ENCODE peak calls at places on chromosomes 2 and 18, in six cellular contexts. One of them, this sample, is unnamed.

GRCh38 chr2:9699139-9699823 is 68.5 kb upstream of the YWHAQ start:
- DNase-seq in trophoblast cell: peak
- DNase-seq in H9: no peak
- DNase-seq in mesendoderm: peak
- DNase-seq in neuronal stem cell: no peak
- DNase-seq in IMR-90: peak
- DNase-seq in this sample: peak

GRCh38 chr2:23541453-23542334 is 156.7 kb downstream of the KLHL29 start:
- DNase-seq in mesendoderm: no peak
- DNase-seq in neuronal stem cell: no peak
- DNase-seq in H9: no peak
- DNase-seq in IMR-90: no peak
- DNase-seq in trophoblast cell: peak
- DNase-seq in this sample: peak

GRCh38 chr2:134623796-134624195 is 95.0 kb downstream of the TMEM163 start:
- DNase-seq in H9: no peak
- DNase-seq in mesendoderm: no peak
- DNase-seq in IMR-90: no peak
- DNase-seq in trophoblast cell: no peak
- DNase-seq in neuronal stem cell: no peak
- DNase-seq in this sample: no peak

GRCh38 chr2:199742884-199743283 is 108.1 kb downstream of the FTCDNL1 start:
- DNase-seq in IMR-90: no peak
- DNase-seq in neuronal stem cell: no peak
- DNase-seq in trophoblast cell: no peak
- DNase-seq in mesendoderm: peak
- DNase-seq in H9: no peak
- DNase-seq in this sample: no peak

GRCh38 chr2:138364554-138365162 is 136.9 kb upstream of the SPOPL start:
- DNase-seq in neuronal stem cell: no peak
- DNase-seq in mesendoderm: no peak
- DNase-seq in H9: no peak
- DNase-seq in IMR-90: peak
- DNase-seq in trophoblast cell: no peak
- DNase-seq in this sample: no peak

GRCh38 chr2:207727256-207727655 is 15.8 kb downstream of the CCNYL1 start:
- DNase-seq in H9: no peak
- DNase-seq in neuronal stem cell: no peak
- DNase-seq in trophoblast cell: no peak
- DNase-seq in IMR-90: peak
- DNase-seq in mesendoderm: no peak
- DNase-seq in this sample: no peak

GRCh38 chr2:191109888-191110287 is 40.9 kb downstream of the STAT4 start:
- DNase-seq in IMR-90: no peak
- DNase-seq in H9: no peak
- DNase-seq in neuronal stem cell: no peak
- DNase-seq in trophoblast cell: no peak
- DNase-seq in mesendoderm: no peak
- DNase-seq in this sample: peak

GRCh38 chr2:1550658-1551316 is 137.5 kb downstream of the TPO start:
- DNase-seq in neuronal stem cell: peak
- DNase-seq in IMR-90: peak
- DNase-seq in mesendoderm: peak
- DNase-seq in H9: peak
- DNase-seq in trophoblast cell: peak
- DNase-seq in this sample: peak

GRCh38 chr18:28404721-28405120 is 227.8 kb upstream of the CDH2 start:
- DNase-seq in mesendoderm: no peak
- DNase-seq in IMR-90: no peak
- DNase-seq in trophoblast cell: no peak
- DNase-seq in neuronal stem cell: no peak
- DNase-seq in H9: no peak
- DNase-seq in this sample: no peak

GRCh38 chr2:24111407-24111861 is 11.7 kb downstream of the PFN4 start:
- DNase-seq in H9: no peak
- DNase-seq in IMR-90: peak
- DNase-seq in mesendoderm: no peak
- DNase-seq in trophoblast cell: peak
- DNase-seq in neuronal stem cell: no peak
- DNase-seq in this sample: peak

GRCh38 chr2:162221064-162221463 is 22.2 kb downstream of the FAP start:
- DNase-seq in H9: peak
- DNase-seq in trophoblast cell: peak
- DNase-seq in IMR-90: peak
- DNase-seq in neuronal stem cell: peak
- DNase-seq in mesendoderm: peak
- DNase-seq in this sample: peak

GRCh38 chr18:12236934-12237832 is 17.0 kb upstream of the CIDEA start:
- DNase-seq in H9: peak
- DNase-seq in trophoblast cell: peak
- DNase-seq in IMR-90: peak
- DNase-seq in mesendoderm: peak
- DNase-seq in neuronal stem cell: peak
- DNase-seq in this sample: peak
- H2BK5ac ChIP-seq in H9: no peak
- H2BK5ac ChIP-seq in trophoblast cell: no peak
- H2BK5ac ChIP-seq in IMR-90: no peak
- H2BK5ac ChIP-seq in mesendoderm: no peak
- H2BK5ac ChIP-seq in neuronal stem cell: no peak
- H2BK5ac ChIP-seq in this sample: no peak

DNA sequence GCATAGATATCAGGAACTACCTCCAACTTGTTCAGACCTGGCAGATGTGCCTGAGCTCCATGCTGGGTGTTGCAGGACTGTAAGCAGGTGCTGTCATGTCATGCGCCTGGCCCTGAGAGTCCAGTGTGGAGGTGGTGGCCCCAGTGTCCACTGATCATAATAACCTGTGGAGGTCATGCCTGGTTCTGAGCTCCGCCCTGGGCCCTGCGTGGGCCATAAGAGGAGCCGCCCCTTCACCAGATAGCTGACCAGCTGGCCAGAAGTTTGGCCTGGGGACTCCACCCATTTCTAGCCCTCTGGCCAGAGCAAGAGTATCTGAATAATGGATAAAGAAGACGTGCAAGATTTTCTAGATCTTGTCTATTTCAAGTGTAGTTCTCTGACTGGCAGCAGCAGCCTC is 72.4 kb downstream of the CTIF start:
- DNase-seq in trophoblast cell: no peak
- DNase-seq in H9: no peak
- DNase-seq in IMR-90: no peak
- DNase-seq in mesendoderm: no peak
- DNase-seq in neuronal stem cell: no peak
- DNase-seq in this sample: no peak
- H2BK5ac ChIP-seq in trophoblast cell: no peak
- H2BK5ac ChIP-seq in H9: no peak
- H2BK5ac ChIP-seq in IMR-90: peak
- H2BK5ac ChIP-seq in mesendoderm: no peak
- H2BK5ac ChIP-seq in neuronal stem cell: no peak
- H2BK5ac ChIP-seq in this sample: no peak

GRCh38 chr2:113756088-113757058 is at the start of gene SLC35F5:
- DNase-seq in IMR-90: peak
- DNase-seq in neuronal stem cell: peak
- DNase-seq in mesendoderm: peak
- DNase-seq in H9: peak
- DNase-seq in trophoblast cell: peak
- DNase-seq in this sample: peak
- H2BK5ac ChIP-seq in IMR-90: peak
- H2BK5ac ChIP-seq in neuronal stem cell: peak
- H2BK5ac ChIP-seq in mesendoderm: peak
- H2BK5ac ChIP-seq in H9: no peak
- H2BK5ac ChIP-seq in trophoblast cell: peak
- H2BK5ac ChIP-seq in this sample: peak

DNA sequence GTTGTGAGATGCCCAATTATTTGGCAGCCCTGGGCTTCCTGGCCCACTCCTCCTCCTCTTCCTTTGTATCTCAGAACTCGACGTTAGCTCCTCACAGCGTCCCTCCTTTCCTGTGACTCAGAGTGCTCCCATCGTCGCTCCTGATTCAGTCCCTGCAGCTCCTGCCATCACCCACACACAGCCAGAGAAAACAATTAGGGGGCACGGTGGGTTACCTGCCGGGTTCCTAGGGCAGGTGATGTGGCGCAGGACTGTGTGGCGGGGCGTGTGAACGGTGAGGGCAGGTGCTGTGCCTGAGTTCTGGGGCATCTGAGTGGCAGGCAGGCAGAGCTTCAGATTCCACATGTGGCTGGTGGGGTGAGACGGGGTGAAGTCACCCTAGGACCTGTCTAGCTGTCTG is 42.6 kb downstream of the GLI2 start:
- DNase-seq in neuronal stem cell: no peak
- DNase-seq in IMR-90: peak
- DNase-seq in H9: no peak
- DNase-seq in mesendoderm: no peak
- DNase-seq in trophoblast cell: no peak
- DNase-seq in this sample: peak
- H2BK5ac ChIP-seq in neuronal stem cell: peak
- H2BK5ac ChIP-seq in IMR-90: peak
- H2BK5ac ChIP-seq in H9: no peak
- H2BK5ac ChIP-seq in mesendoderm: no peak
- H2BK5ac ChIP-seq in trophoblast cell: no peak
- H2BK5ac ChIP-seq in this sample: no peak

DNA sequence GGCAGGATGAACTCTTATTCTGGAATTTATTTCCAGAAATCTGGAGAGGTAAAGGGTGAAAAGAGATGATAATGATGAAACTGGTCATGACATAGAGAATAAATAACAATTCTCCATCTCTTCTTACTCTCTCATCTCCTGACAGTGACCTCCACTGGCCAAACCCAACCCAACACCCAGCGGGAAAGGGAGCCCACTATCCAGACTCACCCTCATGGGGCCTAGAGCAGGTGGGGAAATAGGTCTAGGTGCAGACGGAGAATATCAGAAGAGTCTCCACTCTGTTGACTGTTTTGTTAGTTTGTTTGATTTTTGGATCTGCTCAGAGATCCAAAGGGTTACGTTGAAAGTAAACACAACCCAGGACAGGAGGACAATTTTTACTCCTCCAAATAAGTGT is 263.2 kb upstream of the PARD3B start:
- DNase-seq in H9: no peak
- DNase-seq in neuronal stem cell: no peak
- DNase-seq in trophoblast cell: no peak
- DNase-seq in IMR-90: no peak
- DNase-seq in mesendoderm: peak
- DNase-seq in this sample: no peak
- H2BK5ac ChIP-seq in H9: no peak
- H2BK5ac ChIP-seq in neuronal stem cell: no peak
- H2BK5ac ChIP-seq in trophoblast cell: no peak
- H2BK5ac ChIP-seq in IMR-90: no peak
- H2BK5ac ChIP-seq in mesendoderm: no peak
- H2BK5ac ChIP-seq in this sample: no peak

DNA sequence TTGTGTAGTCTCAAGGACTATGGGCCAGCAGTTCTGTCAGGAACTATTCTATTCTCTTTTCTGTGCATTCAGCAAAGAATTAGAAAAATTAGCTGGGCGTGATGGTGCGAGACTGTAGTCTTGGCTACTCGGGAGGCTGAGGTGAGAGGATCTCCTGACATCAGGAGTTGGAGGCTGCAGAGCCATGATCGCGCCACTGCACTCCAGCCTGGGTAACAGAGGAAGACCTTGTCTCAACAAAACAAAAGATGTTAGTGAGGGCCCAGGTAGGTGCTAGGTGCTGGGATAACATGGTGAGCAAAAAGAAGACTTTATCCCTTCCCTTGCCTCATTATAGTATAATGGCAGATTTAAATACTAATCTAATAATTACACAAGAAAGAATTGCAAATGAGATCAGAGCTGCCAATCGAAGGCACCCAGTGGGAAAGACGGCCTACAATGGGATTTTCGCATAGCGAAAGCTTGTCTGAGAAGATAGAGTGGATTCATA is 447 bp upstream of the MRPL19 start:
- DNase-seq in H9: no peak
- DNase-seq in neuronal stem cell: no peak
- DNase-seq in IMR-90: no peak
- DNase-seq in trophoblast cell: no peak
- DNase-seq in mesendoderm: no peak
- DNase-seq in this sample: no peak
- H2BK5ac ChIP-seq in H9: no peak
- H2BK5ac ChIP-seq in neuronal stem cell: no peak
- H2BK5ac ChIP-seq in IMR-90: no peak
- H2BK5ac ChIP-seq in trophoblast cell: peak
- H2BK5ac ChIP-seq in mesendoderm: no peak
- H2BK5ac ChIP-seq in this sample: no peak

DNA sequence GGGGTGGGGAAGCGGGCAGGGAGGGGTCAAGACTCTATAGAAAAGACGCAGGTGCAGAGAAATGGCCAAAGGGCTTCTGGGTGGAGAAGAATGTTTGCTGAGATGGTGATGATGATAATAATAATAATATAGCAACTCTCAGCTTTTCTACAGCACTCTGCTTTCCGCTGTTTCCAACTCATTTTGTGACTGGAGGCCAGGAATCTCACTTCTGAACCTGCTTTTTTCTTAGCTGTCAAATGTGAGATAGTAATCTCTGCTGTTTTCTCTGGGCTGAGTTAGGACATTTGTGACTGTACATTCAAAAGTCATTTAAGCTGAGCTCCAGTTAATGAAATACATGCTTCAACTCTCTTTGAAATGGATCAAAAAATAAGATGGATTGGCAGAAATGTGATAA is 58.4 kb downstream of the TNS1 start:
- DNase-seq in mesendoderm: no peak
- DNase-seq in H9: no peak
- DNase-seq in trophoblast cell: no peak
- DNase-seq in IMR-90: no peak
- DNase-seq in neuronal stem cell: no peak
- DNase-seq in this sample: no peak
- H2BK5ac ChIP-seq in mesendoderm: no peak
- H2BK5ac ChIP-seq in H9: no peak
- H2BK5ac ChIP-seq in trophoblast cell: no peak
- H2BK5ac ChIP-seq in IMR-90: no peak
- H2BK5ac ChIP-seq in neuronal stem cell: no peak
- H2BK5ac ChIP-seq in this sample: no peak

DNA sequence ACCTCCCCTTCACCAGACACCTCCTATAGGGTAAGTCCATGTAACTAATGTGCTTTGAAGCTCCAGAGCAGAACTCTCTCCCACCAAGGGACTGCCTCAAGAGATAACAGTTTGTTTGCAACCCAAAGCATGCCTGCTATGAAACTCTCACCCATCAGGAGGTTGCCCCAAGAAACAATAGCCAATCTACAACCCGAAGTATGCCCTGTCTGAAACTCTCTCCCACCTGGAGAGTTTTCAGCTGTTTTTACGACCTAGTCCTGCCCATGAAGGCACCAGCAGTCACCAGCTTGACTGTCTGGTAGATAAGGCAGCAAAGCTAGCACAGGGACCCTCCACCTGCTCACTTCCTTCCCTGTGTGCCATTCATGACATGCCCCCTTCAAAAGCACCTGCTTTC is 533.9 kb upstream of the CRIM1 start:
- DNase-seq in mesendoderm: peak
- DNase-seq in neuronal stem cell: no peak
- DNase-seq in IMR-90: no peak
- DNase-seq in H9: peak
- DNase-seq in trophoblast cell: no peak
- DNase-seq in this sample: no peak
- H2BK5ac ChIP-seq in mesendoderm: peak
- H2BK5ac ChIP-seq in neuronal stem cell: no peak
- H2BK5ac ChIP-seq in IMR-90: no peak
- H2BK5ac ChIP-seq in H9: no peak
- H2BK5ac ChIP-seq in trophoblast cell: no peak
- H2BK5ac ChIP-seq in this sample: no peak

This sample was measured in mesenchymal stem cell.